ENCODE peak calls at places on chromosome 9, in six cellular contexts. One of them, this sample, is unnamed. For H3K27me3, the result is how much of the 10 kb centered on the place peaks cover.

GRCh38 chr9:14428781-14429230 is 114.9 kb upstream of the NFIB start:
- DNase-seq in HCT116: peak
- DNase-seq in neural progenitor cell: peak
- DNase-seq in endothelial cell of umbilical vein: peak
- DNase-seq in PC-3: peak
- DNase-seq in keratinocyte: no peak
- DNase-seq in this sample: peak

GRCh38 chr9:109894921-109895758 is 115.1 kb downstream of the PALM2AKAP2 start:
- DNase-seq in HCT116: no peak
- DNase-seq in neural progenitor cell: no peak
- DNase-seq in endothelial cell of umbilical vein: no peak
- DNase-seq in PC-3: peak
- DNase-seq in keratinocyte: no peak
- DNase-seq in this sample: peak

GRCh38 chr9:5586391-5586802 is 42.5 kb upstream of the RIC1 start:
- DNase-seq in HCT116: no peak
- DNase-seq in neural progenitor cell: no peak
- DNase-seq in endothelial cell of umbilical vein: no peak
- DNase-seq in PC-3: no peak
- DNase-seq in keratinocyte: no peak
- DNase-seq in this sample: peak

GRCh38 chr9:130480673-130481072 is 35.9 kb downstream of the ASS1 start:
- DNase-seq in HCT116: no peak
- DNase-seq in neural progenitor cell: peak
- DNase-seq in endothelial cell of umbilical vein: no peak
- DNase-seq in PC-3: no peak
- DNase-seq in keratinocyte: no peak
- DNase-seq in this sample: no peak

GRCh38 chr9:1759009-1759408 is 256.1 kb upstream of the SMARCA2 start:
- DNase-seq in HCT116: no peak
- DNase-seq in neural progenitor cell: no peak
- DNase-seq in endothelial cell of umbilical vein: no peak
- DNase-seq in PC-3: no peak
- DNase-seq in keratinocyte: no peak
- DNase-seq in this sample: no peak

GRCh38 chr9:114694146-114694545 is 12.2 kb upstream of the TEX48 start:
- DNase-seq in HCT116: no peak
- DNase-seq in neural progenitor cell: no peak
- DNase-seq in endothelial cell of umbilical vein: no peak
- DNase-seq in PC-3: peak
- DNase-seq in keratinocyte: no peak
- DNase-seq in this sample: no peak

GRCh38 chr9:120904061-120904998 is 22.3 kb downstream of the TRAF1 start:
- DNase-seq in HCT116: no peak
- DNase-seq in neural progenitor cell: no peak
- DNase-seq in endothelial cell of umbilical vein: no peak
- DNase-seq in PC-3: no peak
- DNase-seq in keratinocyte: no peak
- DNase-seq in this sample: no peak

GRCh38 chr9:134863941-134864820 is 16.4 kb upstream of the FCN2 start:
- DNase-seq in HCT116: no peak
- DNase-seq in neural progenitor cell: no peak
- DNase-seq in endothelial cell of umbilical vein: no peak
- DNase-seq in PC-3: no peak
- DNase-seq in keratinocyte: no peak
- DNase-seq in this sample: no peak

GRCh38 chr9:36142510-36143161 is 6.1 kb downstream of the GLIPR2 start:
- DNase-seq in HCT116: no peak
- DNase-seq in neural progenitor cell: no peak
- DNase-seq in endothelial cell of umbilical vein: no peak
- DNase-seq in PC-3: no peak
- DNase-seq in keratinocyte: no peak
- DNase-seq in this sample: no peak

GRCh38 chr9:13014484-13014883 is 239.7 kb downstream of the LURAP1L start:
- DNase-seq in HCT116: no peak
- DNase-seq in neural progenitor cell: no peak
- DNase-seq in endothelial cell of umbilical vein: peak
- DNase-seq in PC-3: no peak
- DNase-seq in keratinocyte: no peak
- DNase-seq in this sample: peak

GRCh38 chr9:131405429-131405828 is 11.5 kb downstream of the PRRC2B start:
- DNase-seq in HCT116: no peak
- DNase-seq in neural progenitor cell: peak
- DNase-seq in endothelial cell of umbilical vein: no peak
- DNase-seq in PC-3: no peak
- DNase-seq in keratinocyte: no peak
- DNase-seq in this sample: peak

GRCh38 chr9:3527653-3527960 is 1.8 kb upstream of the RFX3 start:
- DNase-seq in HCT116: no peak
- DNase-seq in neural progenitor cell: no peak
- DNase-seq in endothelial cell of umbilical vein: no peak
- DNase-seq in PC-3: no peak
- DNase-seq in keratinocyte: no peak
- DNase-seq in this sample: no peak

GRCh38 chr9:134602547-134603362 is 38.8 kb upstream of the COL5A1 start:
- DNase-seq in HCT116: peak
- DNase-seq in neural progenitor cell: no peak
- DNase-seq in endothelial cell of umbilical vein: peak
- DNase-seq in PC-3: peak
- DNase-seq in keratinocyte: no peak
- DNase-seq in this sample: peak

GRCh38 chr9:121871431-121872025 is 220.1 kb downstream of the DAB2IP start:
- DNase-seq in HCT116: no peak
- DNase-seq in neural progenitor cell: no peak
- DNase-seq in endothelial cell of umbilical vein: no peak
- DNase-seq in PC-3: peak
- DNase-seq in keratinocyte: no peak
- DNase-seq in this sample: no peak

GRCh38 chr9:98805506-98806272 is 1.8 kb upstream of the GALNT12 start:
- DNase-seq in HCT116: no peak
- DNase-seq in neural progenitor cell: no peak
- DNase-seq in endothelial cell of umbilical vein: no peak
- DNase-seq in PC-3: no peak
- DNase-seq in keratinocyte: peak
- DNase-seq in this sample: peak

GRCh38 chr9:121198512-121199042 is 3.1 kb downstream of the RAB14 start:
- DNase-seq in HCT116: no peak
- DNase-seq in neural progenitor cell: no peak
- DNase-seq in endothelial cell of umbilical vein: no peak
- DNase-seq in PC-3: no peak
- DNase-seq in keratinocyte: no peak
- DNase-seq in this sample: no peak

DNA sequence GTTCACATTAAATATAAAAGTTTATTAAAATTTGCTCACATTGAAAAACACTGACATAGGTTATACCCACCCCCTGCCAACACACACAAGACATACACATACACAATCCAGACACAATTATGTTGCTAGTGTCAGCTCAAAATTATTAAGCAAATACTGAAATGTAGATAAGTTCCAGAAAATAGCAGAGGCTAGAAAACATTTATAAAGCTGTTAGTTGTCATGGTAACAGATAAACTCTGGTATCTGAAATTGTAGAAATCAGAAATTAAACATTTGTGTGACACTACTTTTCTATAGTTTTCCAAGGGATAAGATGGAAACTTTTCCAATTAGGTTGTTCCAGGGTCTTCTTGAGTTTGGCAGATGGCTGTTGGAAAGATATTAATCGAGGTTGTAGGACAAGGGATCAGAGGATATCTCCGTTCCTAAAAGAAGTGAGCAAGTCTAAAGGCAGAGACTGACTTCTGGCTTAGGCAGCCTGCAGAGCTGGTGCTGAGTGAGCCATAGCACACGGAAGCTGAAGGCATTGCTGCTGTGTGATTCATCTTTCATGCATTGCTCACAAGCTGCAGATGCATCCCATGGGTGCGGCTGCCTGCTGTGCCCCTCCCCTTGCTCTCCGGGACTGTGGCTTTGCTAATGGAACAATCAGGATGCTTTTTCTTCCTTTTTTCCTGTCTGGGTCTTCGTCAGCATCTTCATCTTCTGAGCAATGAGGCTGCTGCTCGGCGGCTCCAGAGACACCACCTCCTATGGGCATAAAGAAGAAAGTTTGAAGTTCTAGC is 341.5 kb downstream of the DIRAS2 start:
- DNase-seq in HCT116: peak
- DNase-seq in neural progenitor cell: no peak
- DNase-seq in endothelial cell of umbilical vein: peak
- DNase-seq in PC-3: peak
- DNase-seq in keratinocyte: peak
- DNase-seq in this sample: peak
- H3K9ac ChIP-seq in HCT116: no peak
- H3K9ac ChIP-seq in neural progenitor cell: no peak
- H3K9ac ChIP-seq in endothelial cell of umbilical vein: no peak
- H3K9ac ChIP-seq in PC-3: no peak
- H3K9ac ChIP-seq in keratinocyte: peak
- H3K9ac ChIP-seq in this sample: peak

DNA sequence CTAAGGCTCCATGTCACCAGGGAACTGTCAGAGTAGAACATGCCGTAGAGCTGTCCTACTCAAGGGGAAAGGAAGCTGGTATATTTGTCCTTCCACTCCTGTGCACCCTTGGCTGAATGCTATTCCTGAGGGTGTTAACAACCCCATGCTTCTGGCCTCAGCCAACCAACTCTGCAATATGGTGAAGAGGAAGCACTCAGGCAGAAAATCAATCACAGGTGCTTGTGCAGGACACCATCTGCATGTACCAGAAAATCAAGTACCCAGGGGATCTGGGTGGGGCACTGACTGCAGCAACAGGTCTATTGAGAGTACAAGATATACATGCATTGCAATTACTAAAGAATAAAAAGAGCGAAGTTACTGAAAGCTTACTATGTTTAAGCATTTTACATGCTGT is 51.4 kb upstream of the NEK6 start:
- DNase-seq in HCT116: no peak
- DNase-seq in neural progenitor cell: no peak
- DNase-seq in endothelial cell of umbilical vein: no peak
- DNase-seq in PC-3: no peak
- DNase-seq in keratinocyte: no peak
- DNase-seq in this sample: no peak
- H3K4me3 ChIP-seq in HCT116: no peak
- H3K4me3 ChIP-seq in neural progenitor cell: no peak
- H3K4me3 ChIP-seq in endothelial cell of umbilical vein: no peak
- H3K4me3 ChIP-seq in PC-3: no peak
- H3K4me3 ChIP-seq in keratinocyte: no peak
- H3K4me3 ChIP-seq in this sample: no peak

DNA sequence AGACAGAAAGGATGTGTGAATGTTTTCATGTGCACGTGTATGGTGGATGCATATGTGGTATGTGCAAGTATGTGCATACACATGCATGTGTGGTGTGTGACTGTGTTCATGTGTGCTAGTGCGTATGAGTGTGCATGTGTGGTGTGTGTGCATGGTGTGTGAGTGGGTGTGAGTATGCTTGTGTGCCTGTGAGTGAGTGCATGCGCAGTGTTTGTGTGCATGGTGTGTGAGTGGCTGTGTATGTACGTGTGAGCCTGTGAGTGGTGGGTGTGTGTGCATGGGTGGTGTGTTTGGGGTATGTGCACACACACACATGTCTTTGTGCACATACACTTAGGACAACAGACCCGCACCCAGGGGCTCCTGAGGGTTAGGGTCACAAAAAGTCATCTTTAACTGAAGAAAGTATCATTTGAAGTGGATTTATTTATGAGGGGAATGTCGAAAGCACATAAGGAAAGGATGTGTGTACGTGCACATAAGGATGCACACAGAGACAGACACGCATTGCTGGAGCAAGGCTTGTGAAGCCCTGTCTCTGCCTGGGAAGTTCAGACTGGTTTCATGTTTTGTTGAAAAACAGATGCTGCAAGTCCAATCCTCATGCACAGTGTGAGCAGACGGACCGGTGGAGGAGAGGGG is 237.0 kb downstream of the SYK start:
- DNase-seq in HCT116: no peak
- DNase-seq in neural progenitor cell: no peak
- DNase-seq in endothelial cell of umbilical vein: no peak
- DNase-seq in PC-3: no peak
- DNase-seq in keratinocyte: no peak
- DNase-seq in this sample: no peak
- H3K27me3 ChIP-seq in HCT116: under half
- H3K27me3 ChIP-seq in neural progenitor cell: under half
- H3K27me3 ChIP-seq in endothelial cell of umbilical vein: under half
- H3K27me3 ChIP-seq in PC-3: under half
- H3K27me3 ChIP-seq in keratinocyte: under half
- H3K27me3 ChIP-seq in this sample: under half

DNA sequence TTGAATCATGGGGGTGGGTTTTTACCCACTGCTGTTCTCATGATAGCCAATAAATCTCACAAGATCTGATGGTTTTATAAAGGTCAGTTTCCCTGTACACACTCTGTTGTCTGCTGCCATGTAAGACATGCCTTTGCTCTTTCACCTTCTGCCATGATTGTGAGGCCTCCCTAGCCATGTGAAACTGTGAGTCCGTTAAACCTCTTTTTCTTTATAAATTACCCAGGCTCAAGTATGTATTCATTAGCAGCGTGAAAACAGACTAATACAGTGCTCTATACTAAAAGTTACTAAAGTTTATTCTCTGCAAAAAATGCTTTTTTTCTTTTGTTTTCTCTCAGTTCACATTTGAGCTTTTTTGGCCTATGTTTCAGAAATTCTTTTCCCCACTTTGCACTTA is 33.9 kb upstream of the TLE4 start:
- DNase-seq in HCT116: no peak
- DNase-seq in neural progenitor cell: no peak
- DNase-seq in endothelial cell of umbilical vein: no peak
- DNase-seq in PC-3: no peak
- DNase-seq in keratinocyte: no peak
- DNase-seq in this sample: no peak
- H3K9ac ChIP-seq in HCT116: no peak
- H3K9ac ChIP-seq in neural progenitor cell: no peak
- H3K9ac ChIP-seq in endothelial cell of umbilical vein: no peak
- H3K9ac ChIP-seq in PC-3: no peak
- H3K9ac ChIP-seq in keratinocyte: no peak
- H3K9ac ChIP-seq in this sample: no peak

This sample was measured in adipocyte.